ENCODE peak calls at places on chromosome 1, in eight cellular contexts. U, I, D, B, S, Y, N and C are unnamed samples.

GRCh38 chr1:30778156-30778978 is 20.8 kb upstream of the LAPTM5 start:
- DNase-seq in U (no peak), I (no peak), D (no peak), B (no peak), S (no peak), Y (no peak), N (peak; percentile 44), C (no peak)

GRCh38 chr1:2314297-2314802 is 77.0 kb downstream of the MORN1 start:
- DNase-seq in U (no peak), I (peak; percentile 77), D (no peak), B (peak; percentile 94), S (no peak), Y (no peak), N (peak; percentile 51), C (no peak)

GRCh38 chr1:85465099-85465790 is at the start of gene DDAH1:
- DNase-seq in U (peak; percentile 74), I (peak; percentile 57), D (no peak), B (peak; percentile 79), S (peak; percentile 70), Y (no peak), N (peak; percentile 83), C (no peak)

GRCh38 chr1:14913475-14914155 is 239.9 kb upstream of the TMEM51 start:
- DNase-seq in U (no peak), I (no peak), D (no peak), B (no peak), S (no peak), Y (no peak), N (no peak), C (no peak)

GRCh38 chr1:92858564-92859399 is 26.9 kb downstream of the RPL5 start:
- DNase-seq in U (peak; percentile 85), I (no peak), D (no peak), B (peak; percentile 92), S (peak; percentile 68), Y (peak; percentile 53), N (peak; percentile 48), C (peak; percentile 9)

GRCh38 chr1:102529446-102529845 is 532.7 kb upstream of the OLFM3 start:
- DNase-seq in U (no peak), I (no peak), D (no peak), B (no peak), S (no peak), Y (no peak), N (no peak), C (no peak)

GRCh38 chr1:246794261-246795093 is 70.3 kb downstream of the SCCPDH start:
- DNase-seq in U (peak; percentile 31), I (no peak), D (no peak), B (no peak), S (no peak), Y (no peak), N (no peak), C (no peak)

GRCh38 chr1:79708646-79709237 is 702.2 kb upstream of the ADGRL4 start:
- DNase-seq in U (no peak), I (no peak), D (no peak), B (no peak), S (peak; percentile 60), Y (no peak), N (no peak), C (no peak)

GRCh38 chr1:41260768-41261167 is 18.7 kb upstream of the SCMH1 start:
- DNase-seq in U (no peak), I (no peak), D (no peak), B (no peak), S (no peak), Y (no peak), N (no peak), C (no peak)

DNA sequence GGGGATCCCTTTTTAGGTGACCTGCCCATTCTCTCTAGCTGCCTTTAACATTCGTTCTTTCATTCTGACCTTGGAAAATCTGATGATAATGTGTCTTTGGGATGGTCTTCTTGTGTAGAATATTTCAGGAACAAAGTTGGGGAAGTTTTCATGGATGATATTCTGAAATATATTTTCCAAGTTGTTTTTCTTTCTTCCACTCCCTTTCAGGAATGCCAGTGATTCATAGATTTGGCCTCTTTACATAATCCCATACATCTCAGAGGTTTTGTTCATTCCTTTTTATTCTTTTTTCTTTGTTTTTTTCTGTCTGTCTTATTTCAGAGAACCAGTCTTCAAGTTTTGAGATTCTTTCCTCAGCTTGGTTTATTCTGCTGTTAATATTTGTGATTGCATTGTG is 13.9 kb upstream of the SCMH1 start:
- DNase-seq in U (no peak), I (no peak), D (no peak), B (no peak), S (no peak), Y (no peak), N (no peak), C (no peak)
- H3K4me3 ChIP-seq in U (no peak overlapping the region), I (no peak overlapping the region), D (no peak overlapping the region), B (no peak overlapping the region), S (no peak overlapping the region), Y (no peak overlapping the region), N (no peak overlapping the region), C (no peak overlapping the region)

GRCh38 chr1:42943728-42944127 is 14.9 kb downstream of the SLC2A1 start:
- DNase-seq in U (no peak), I (no peak), D (no peak), B (no peak), S (no peak), Y (no peak), N (no peak), C (no peak)

GRCh38 chr1:42942444-42942843 is 16.2 kb downstream of the SLC2A1 start:
- DNase-seq in U (no peak), I (no peak), D (no peak), B (no peak), S (no peak), Y (no peak), N (no peak), C (no peak)

GRCh38 chr1:42941640-42942330 is 16.9 kb downstream of the SLC2A1 start:
- DNase-seq in U (peak; percentile 90), I (peak; percentile 76), D (peak; percentile 77), B (no peak), S (no peak), Y (no peak), N (peak; percentile 84), C (no peak)

GRCh38 chr1:42944207-42944928 is 14.3 kb downstream of the SLC2A1 start:
- DNase-seq in U (no peak), I (peak; percentile 72), D (peak; percentile 45), B (no peak), S (no peak), Y (no peak), N (peak; percentile 85), C (no peak)

DNA sequence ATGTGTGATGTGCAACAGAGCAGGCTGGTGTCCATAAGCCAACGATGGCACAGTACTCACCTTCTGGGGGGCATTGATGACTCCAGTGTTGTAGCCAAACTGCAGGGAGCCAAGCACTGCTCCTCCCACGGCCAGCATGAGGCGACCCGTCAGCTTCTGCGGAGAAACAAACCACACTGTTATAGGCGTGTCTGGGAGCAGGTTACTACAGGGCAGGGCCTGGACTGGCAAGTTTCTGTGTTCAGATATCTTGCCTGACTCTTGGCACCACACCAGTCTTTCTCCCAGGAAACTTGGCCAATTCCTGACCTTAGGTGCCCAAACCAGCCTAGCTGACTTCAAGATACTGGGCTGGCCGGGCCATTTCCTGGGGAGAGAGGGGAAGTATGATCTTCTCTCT is 15.5 kb downstream of the SLC2A1 start:
- DNase-seq in U (peak; percentile 95), I (peak; percentile 47), D (peak; percentile 44), B (no peak), S (no peak), Y (no peak), N (peak; percentile 91), C (no peak)
- H3K4me1 ChIP-seq in U (peaks cover 29% of the 10 kb centered on the region), I (peaks cover 84% of the 10 kb centered on the region), D (peaks cover 70% of the 10 kb centered on the region), B (peaks cover 24% of the 10 kb centered on the region), S (peaks cover 5% of the 10 kb centered on the region), Y (peaks cover 55% of the 10 kb centered on the region), N (peaks cover 99% of the 10 kb centered on the region), C (peaks cover 66% of the 10 kb centered on the region)

DNA sequence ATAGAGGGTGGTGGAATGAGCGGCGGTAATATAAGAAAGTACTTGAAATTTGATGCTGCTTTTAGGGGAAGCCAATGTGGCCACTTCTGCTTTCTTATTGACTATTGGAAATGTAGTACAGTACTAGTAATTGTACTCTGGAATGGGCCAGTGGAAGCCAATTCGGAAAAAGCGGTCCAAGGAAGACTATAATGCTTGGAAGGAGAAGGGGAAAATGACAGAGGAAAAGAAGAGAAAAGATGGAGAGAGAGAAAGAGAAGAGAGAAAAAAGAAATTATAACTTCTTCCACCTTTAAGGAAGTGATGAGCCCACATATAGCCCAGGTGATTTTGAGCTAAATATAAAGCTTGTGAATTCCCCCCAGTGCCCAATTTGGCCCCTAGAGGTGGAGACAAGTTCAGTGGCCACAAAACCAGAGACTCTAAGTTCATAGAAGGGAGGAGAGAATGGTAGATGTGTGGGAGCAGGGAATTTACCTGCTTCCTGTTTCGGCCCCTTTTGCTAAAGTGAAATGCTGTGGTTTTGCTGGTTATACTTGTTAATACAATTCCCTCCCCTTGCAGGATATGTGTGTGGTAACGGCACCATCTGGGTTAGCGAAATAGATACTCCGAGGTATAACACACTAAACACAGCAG is 35.7 kb upstream of the DUSP10 start:
- DNase-seq in U (peak; percentile 49), I (no peak), D (no peak), B (no peak), S (peak; percentile 82), Y (no peak), N (no peak), C (peak; percentile 37)
- H3K27ac ChIP-seq in U (no peak overlapping the region), I (no peak overlapping the region), D (no peak overlapping the region), B (no peak overlapping the region), S (peak overlapping the region; percentile 74), Y (no peak overlapping the region), N (no peak overlapping the region), C (peak overlapping the region; percentile 47)

GRCh38 chr1:207918571-207918970 is 7.6 kb upstream of the CD34 start:
- DNase-seq in U (no peak), I (no peak), D (no peak), B (no peak), S (no peak), Y (no peak), N (no peak), C (no peak)
- H3K4me3 ChIP-seq in U (no peak overlapping the region), I (no peak overlapping the region), D (no peak overlapping the region), B (no peak overlapping the region), S (no peak overlapping the region), Y (no peak overlapping the region), N (no peak overlapping the region), C (no peak overlapping the region)

GRCh38 chr1:244918422-244919319 is 54.3 kb upstream of the HNRNPU start:
- DNase-seq in U (peak; percentile 33), I (peak; percentile 38), D (no peak), B (peak; percentile 34), S (peak; percentile 28), Y (no peak), N (peak; percentile 26), C (peak; percentile 33)
- H3K4me1 ChIP-seq in U (no peaks in the 10 kb centered on the region), I (peaks cover 8% of the 10 kb centered on the region), D (no peaks in the 10 kb centered on the region), B (no peaks in the 10 kb centered on the region), S (peaks cover 6% of the 10 kb centered on the region), Y (peaks cover 3% of the 10 kb centered on the region), N (peaks cover 13% of the 10 kb centered on the region), C (no peaks in the 10 kb centered on the region)

DNA sequence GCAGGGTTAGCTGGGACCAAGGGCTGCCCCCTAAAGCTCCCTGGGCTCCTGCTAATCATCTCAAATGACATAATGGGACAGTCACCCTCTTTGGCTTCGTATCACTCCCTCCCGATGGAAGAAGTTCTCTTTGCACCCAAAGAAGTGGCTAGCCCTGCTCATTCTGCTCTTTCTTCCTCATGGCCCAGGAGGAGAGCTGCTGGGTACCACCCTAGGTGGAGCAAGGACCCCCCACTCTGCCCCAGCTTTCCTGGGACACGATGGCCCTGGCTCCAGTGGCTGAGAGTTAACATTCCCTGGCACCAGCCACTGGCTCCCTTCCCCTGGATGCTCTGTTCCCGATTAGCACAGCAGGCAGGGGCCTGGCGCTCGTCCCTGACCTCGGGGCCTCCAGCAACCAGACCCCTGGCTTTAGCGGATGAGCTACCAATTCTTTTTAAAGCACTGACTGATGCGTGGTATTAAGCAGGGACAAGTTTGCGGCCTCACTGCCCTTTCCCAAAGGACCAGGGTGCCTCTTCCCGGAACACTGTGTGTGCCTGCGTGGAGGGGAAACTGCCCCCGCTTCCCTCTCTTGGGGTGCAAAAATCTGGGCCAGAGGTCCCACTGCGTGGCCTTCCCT is 1.2 kb downstream of the MYOM3 start:
- DNase-seq in U (no peak), I (peak; percentile 77), D (no peak), B (no peak), S (no peak), Y (no peak), N (no peak), C (no peak)
- H3K27ac ChIP-seq in U (no peak overlapping the region), I (peak overlapping the region; percentile 93), D (peak overlapping the region; percentile 89), B (no peak overlapping the region), S (no peak overlapping the region), Y (no peak overlapping the region), N (peak overlapping the region; percentile 4), C (no peak overlapping the region)